ENCODE peak calls at places on chromosomes 13 and 19, in five cellular contexts. V is activated CD8-positive, alpha-beta memory T cell treated with anti-CD3 and anti-CD28 coated beads for 1 hour; F is A172; P is endothelial cell; K is activated T-helper 1 cell treated with anti-CD3 and anti-CD28 coated beads, Interleukin-12 subunit alpha, Interleukin-12 subunit beta, Interleukin-2, Interleukin-4 antibody, amounts not matched to agents 30 ng/mL and 10 ng/mL and 1 ng/mL, durations not matched to agents 14 hours and 24 hours and 36 hours. J is an unnamed sample.

GRCh38 chr13:40624338-40624737 is 42.1 kb downstream of the FOXO1 start:
- DNase-seq in K (no peak), V (no peak), F (no peak), P (no peak), J (no peak)

GRCh38 chr13:82720961-82721360 is 1161.3 kb downstream of the SLITRK1 start:
- DNase-seq in K (no peak), V (no peak), F (no peak), P (no peak), J (no peak)

GRCh38 chr19:22532388-22533310 is 101.5 kb upstream of the ZNF492 start:
- DNase-seq in P (no peak), V (no peak), F (no peak), K (no peak), J (peak)

GRCh38 chr13:53921473-53921872 is 892.9 kb downstream of the OLFM4 start:
- DNase-seq in P (no peak), K (no peak), F (no peak), V (no peak), J (no peak)

GRCh38 chr19:14733574-14733973 is 43.7 kb downstream of the ZNF333 start:
- DNase-seq in K (no peak), V (no peak), P (no peak), F (no peak), J (no peak)

GRCh38 chr19:3403489-3404323 is 37.3 kb downstream of the NFIC start:
- DNase-seq in V (no peak), K (no peak), F (peak), P (no peak), J (peak)

GRCh38 chr19:58362272-58362994 is at the start of gene ZNF497:
- DNase-seq in K (peak), P (peak), F (peak), V (peak), J (peak)

GRCh38 chr19:4737955-4738580 is 14.4 kb upstream of the DPP9 start:
- DNase-seq in P (no peak), V (no peak), K (no peak), F (no peak), J (no peak)

GRCh38 chr13:45951724-45952123 is 100.2 kb upstream of the SIAH3 start:
- DNase-seq in F (no peak), K (no peak), P (no peak), V (no peak), J (no peak)

GRCh38 chr13:99124695-99125334 is 75.8 kb upstream of the UBAC2 start:
- DNase-seq in V (no peak), F (peak), K (no peak), P (no peak), J (no peak)

GRCh38 chr19:2421581-2422306 is 5.6 kb downstream of the TIMM13 start:
- DNase-seq in K (no peak), F (no peak), P (no peak), V (no peak), J (no peak)

GRCh38 chr13:95100525-95101121 is 200.6 kb downstream of the ABCC4 start:
- DNase-seq in K (no peak), P (no peak), V (no peak), F (peak), J (no peak)

GRCh38 chr13:66560189-66560588 is 669.9 kb downstream of the PCDH9 start:
- DNase-seq in P (no peak), F (no peak), V (no peak), K (no peak), J (no peak)

GRCh38 chr19:47487551-47488515 is 3.8 kb upstream of the KPTN start:
- DNase-seq in P (no peak), F (no peak), K (no peak), V (no peak), J (no peak)

GRCh38 chr13:20230913-20231838 is 943 bp downstream of the GJB6 start:
- DNase-seq in P (no peak), F (no peak), K (no peak), V (no peak), J (no peak)